ENCODE peak calls at places on chromosomes 3 and 15, in seven cellular contexts. Z is right lobe of liver; K is left lung; A is hepatocyte; Q is MM.1S; T is fibroblast of mammary gland; W is CD8-positive, alpha-beta T cell. R is an unnamed sample.

GRCh38 chr3:55416381-55416821 is 70.7 kb downstream of the WNT5A start:
- DNase-seq in T (peak; percentile 91), W (no peak), Z (no peak), Q (no peak), K (no peak), A (peak; percentile 62), R (peak; percentile 78)

GRCh38 chr3:42843730-42844713 is 31.7 kb downstream of the CYP8B1 start:
- DNase-seq in A (no peak), K (no peak), Q (no peak), T (no peak), Z (peak; percentile 82), W (no peak), R (peak; percentile 40)

GRCh38 chr15:51144021-51144532 is 49.4 kb upstream of the TNFAIP8L3 start:
- DNase-seq in W (no peak), Q (no peak), K (no peak), A (no peak), T (peak; percentile 93), Z (no peak), R (peak; percentile 90)

GRCh38 chr15:31402511-31403056 is 75.9 kb downstream of the KLF13 start:
- DNase-seq in Q (no peak), K (no peak), W (no peak), A (peak; percentile 35), Z (no peak), T (peak; percentile 94), R (peak; percentile 91)

GRCh38 chr3:29291262-29291981 is 10.6 kb downstream of the RBMS3 start:
- DNase-seq in K (no peak), A (no peak), T (no peak), Z (no peak), W (no peak), Q (no peak), R (peak; percentile 44)

GRCh38 chr3:111047812-111048435 is 23.7 kb upstream of the NECTIN3 start:
- DNase-seq in Z (no peak), A (no peak), T (no peak), W (no peak), Q (no peak), K (no peak), R (no peak)

GRCh38 chr15:68403161-68403941 is 28.6 kb downstream of the ITGA11 start:
- DNase-seq in W (no peak), K (no peak), Q (no peak), A (no peak), T (no peak), Z (no peak), R (no peak)

GRCh38 chr15:100081454-100081853 is 260.3 kb downstream of the ADAMTS17 start:
- DNase-seq in Q (no peak), T (no peak), Z (no peak), K (no peak), A (no peak), W (no peak), R (no peak)

GRCh38 chr3:160400631-160401150 is 1.2 kb downstream of the SMC4 start:
- DNase-seq in T (no peak), Q (peak; percentile 52), Z (peak; percentile 50), K (peak; percentile 90), W (peak; percentile 4), A (peak; percentile 55), R (no peak)

GRCh38 chr15:37218351-37218916 is 118.1 kb upstream of the MEIS2 start:
- DNase-seq in Q (no peak), T (no peak), K (no peak), Z (no peak), A (no peak), W (no peak), R (no peak)

GRCh38 chr3:139716908-139717485 is 39.2 kb upstream of the NMNAT3 start:
- DNase-seq in Q (no peak), W (no peak), A (no peak), T (no peak), Z (no peak), K (no peak), R (no peak)

GRCh38 chr15:58271410-58271809 is 133.2 kb downstream of the AQP9 start:
- DNase-seq in A (no peak), T (no peak), W (no peak), Q (no peak), K (no peak), Z (no peak), R (no peak)

GRCh38 chr3:53046171-53047170 is 598 bp upstream of the SFMBT1 start:
- DNase-seq in W (peak; percentile 51), Q (peak; percentile 82), T (peak; percentile 21), A (peak; percentile 72), K (peak; percentile 88), Z (peak; percentile 57), R (no peak)

GRCh38 chr3:62827550-62827949 is 47.7 kb downstream of the CADPS start:
- DNase-seq in Z (no peak), A (no peak), K (no peak), T (no peak), Q (no peak), W (no peak), R (no peak)

GRCh38 chr3:90010341-90010740 is 902.9 kb downstream of the EPHA3 start:
- DNase-seq in W (no peak), Z (no peak), T (peak; percentile 63), K (no peak), Q (no peak), A (no peak), R (peak; percentile 67)

GRCh38 chr3:149512073-149512782 is 37.7 kb downstream of the TM4SF4 start:
- DNase-seq in T (peak; percentile 70), W (no peak), K (peak; percentile 80), Q (peak; percentile 65), A (peak; percentile 82), Z (peak; percentile 62), R (peak; percentile 75)

GRCh38 chr3:84440306-84440705 is 518.5 kb upstream of the CADM2 start:
- DNase-seq in T (no peak), K (peak; percentile 34), Q (no peak), A (no peak), W (no peak), Z (no peak), R (no peak)

GRCh38 chr3:183895296-183895695 is 10.6 kb upstream of the PARL start:
- DNase-seq in A (peak; percentile 62), Z (no peak), T (peak; percentile 58), K (no peak), W (no peak), Q (peak; percentile 74), R (peak; percentile 73)

GRCh38 chr3:50292924-50293801 is 934 bp upstream of the IFRD2 start:
- DNase-seq in K (no peak), Q (no peak), A (no peak), Z (no peak), T (no peak), W (no peak), R (no peak)

GRCh38 chr15:74251187-74251811 is 15.2 kb downstream of the CCDC33 start:
- DNase-seq in A (no peak), K (peak; percentile 55), W (no peak), Q (no peak), T (no peak), Z (peak; percentile 76), R (no peak)

GRCh38 chr3:39038165-39038564 is 13.6 kb downstream of the SCN11A start:
- DNase-seq in W (no peak), K (no peak), A (no peak), Z (no peak), T (peak; percentile 60), Q (no peak), R (peak; percentile 46)

GRCh38 chr3:65005481-65005880 is 317.7 kb upstream of the ADAMTS9 start:
- DNase-seq in Q (no peak), A (no peak), T (peak; percentile 40), W (no peak), K (no peak), Z (no peak), R (no peak)

GRCh38 chr15:51483985-51484384 is 138.6 kb downstream of the DMXL2 start:
- DNase-seq in W (no peak), Z (no peak), K (no peak), T (no peak), Q (no peak), A (no peak), R (no peak)

DNA sequence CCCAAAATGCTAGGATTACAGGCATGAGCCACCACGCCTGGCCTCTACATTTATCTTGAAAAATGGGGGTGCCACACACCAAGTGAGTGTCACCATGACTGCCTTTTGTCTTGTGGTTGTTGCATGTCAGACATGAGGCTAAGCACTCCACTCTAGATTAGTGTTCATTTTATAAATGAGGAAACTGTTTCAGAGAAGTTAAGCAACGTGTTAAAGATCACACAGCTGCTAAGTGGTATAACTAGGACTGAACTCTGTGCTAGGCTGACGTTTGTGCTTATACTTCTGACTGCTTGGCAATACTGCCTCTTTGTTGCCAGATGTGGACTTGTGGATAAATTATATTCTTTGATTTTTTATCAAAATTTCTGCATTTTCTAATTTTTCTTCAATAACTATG is 50.8 kb upstream of the SMAD6 start:
- DNase-seq in T (no peak), W (no peak), A (no peak), K (no peak), Z (no peak), Q (no peak), R (no peak)
- TF ChIP-seq CTCF in T (no peak), W (no peak), A (no peak), K (no peak), Z (no peak), Q (no peak), R (no peak)

GRCh38 chr3:15638193-15638890 is 36.8 kb downstream of the BTD start:
- DNase-seq in Q (peak; percentile 27), K (no peak), W (no peak), A (peak; percentile 25), T (peak; percentile 74), Z (no peak), R (peak; percentile 44)
- H3K4me3 ChIP-seq in Q (no peak overlapping the region), K (no peak overlapping the region), W (no peak overlapping the region), A (no peak overlapping the region), T (no peak overlapping the region), Z (no peak overlapping the region), R (no peak overlapping the region)

DNA sequence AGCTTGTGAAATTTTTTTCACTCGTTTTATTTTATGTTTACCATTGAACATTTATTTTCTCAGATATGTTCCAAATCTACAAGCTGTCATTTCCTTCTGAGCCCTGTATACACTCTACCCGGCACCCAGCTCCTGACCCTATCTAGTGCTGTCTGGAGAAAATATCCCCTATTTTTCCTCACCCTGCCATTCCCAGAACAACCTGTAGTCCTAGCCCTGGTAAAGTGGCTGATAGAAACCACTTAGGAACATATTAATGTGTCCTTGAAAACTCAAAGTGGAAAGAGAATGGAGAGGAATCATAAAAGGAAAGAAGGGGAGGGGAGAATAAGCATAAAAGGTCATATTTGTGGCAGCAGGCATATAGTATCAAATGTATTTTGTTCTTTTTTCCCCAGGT is 8.2 kb upstream of the TIMMDC1 start:
- DNase-seq in Q (no peak), W (no peak), T (no peak), Z (no peak), A (no peak), K (no peak), R (no peak)
- TF ChIP-seq CTCF in Q (no peak), W (no peak), T (no peak), Z (no peak), A (no peak), K (no peak), R (peak; percentile 3)

DNA sequence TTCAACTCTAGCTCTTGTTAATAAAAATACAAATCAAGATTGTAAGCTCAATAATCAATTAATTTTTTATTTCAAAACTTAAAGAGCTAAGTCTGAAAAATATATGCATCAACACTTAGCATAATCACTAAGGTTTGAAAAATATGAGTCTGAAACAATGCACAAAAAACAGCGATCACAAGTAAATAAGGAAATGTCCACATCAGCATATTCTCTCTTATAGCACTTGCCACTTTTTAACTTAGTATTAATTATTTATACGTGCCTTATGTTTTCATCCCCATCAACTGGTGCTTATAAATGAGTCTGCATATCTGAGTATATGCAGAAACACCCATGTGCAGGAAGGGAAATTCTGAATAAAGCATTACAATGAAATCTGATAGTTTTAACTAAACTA is 28.4 kb downstream of the AQR start:
- DNase-seq in Z (no peak), T (no peak), W (no peak), K (no peak), A (no peak), Q (no peak), R (no peak)
- H3K4me3 ChIP-seq in Z (no peak overlapping the region), T (no peak overlapping the region), W (no peak overlapping the region), K (no peak overlapping the region), A (no peak overlapping the region), Q (no peak overlapping the region), R (no peak overlapping the region)

R was measured in fibroblast of the aortic adventitia.